ENCODE peak calls at places on chromosomes 6 and 20, in six cellular contexts. J is endodermal cell, D is AG04450, Y is testis, Z is SJSA1, R is adipocyte. C is an unnamed sample.

GRCh38 chr6:31139599-31139998 is 733 bp upstream of the PSORS1C2 start:
- DNase-seq in Y (no peak), J (peak; percentile 86), R (no peak), D (no peak), Z (peak; percentile 47), C (no peak)

GRCh38 chr6:72524011-72524645 is 97.7 kb upstream of the KCNQ5 start:
- DNase-seq in D (no peak), R (no peak), Y (no peak), J (no peak), Z (no peak), C (no peak)

GRCh38 chr6:33841070-33841469 is 37.3 kb upstream of the MLN start:
- DNase-seq in J (no peak), Y (no peak), D (no peak), R (no peak), Z (no peak), C (no peak)

GRCh38 chr20:1813101-1813529 is 82.1 kb upstream of the SIRPA start:
- DNase-seq in R (peak; percentile 85), Y (no peak), Z (peak; percentile 94), D (peak; percentile 90), J (peak; percentile 1), C (no peak)

GRCh38 chr20:41170386-41171105 is 33.2 kb downstream of the PLCG1 start:
- DNase-seq in J (peak; percentile 37), D (no peak), Z (no peak), R (no peak), Y (no peak), C (no peak)

GRCh38 chr20:14612389-14612788 is 275.0 kb upstream of the FLRT3 start:
- DNase-seq in J (no peak), D (no peak), Y (no peak), R (peak; percentile 94), Z (no peak), C (no peak)

GRCh38 chr6:128731249-128732165 is 151.4 kb upstream of the LAMA2 start:
- DNase-seq in Y (no peak), Z (peak; percentile 22), R (peak; percentile 65), D (peak; percentile 27), J (peak; percentile 64), C (peak; percentile 24)

GRCh38 chr6:31042801-31043200 is 32.5 kb downstream of the MUC22 start:
- DNase-seq in J (peak; percentile 89), D (no peak), R (peak; percentile 86), Z (peak; percentile 14), Y (peak; percentile 62), C (peak; percentile 28)

GRCh38 chr20:30485331-30486102 is 771.9 kb upstream of the DEFB115 start:
- DNase-seq in J (peak; percentile 20), Y (no peak), D (no peak), Z (no peak), R (no peak), C (no peak)

GRCh38 chr20:63750807-63751470 is 11.4 kb downstream of the SLC2A4RG start:
- DNase-seq in Y (no peak), Z (no peak), J (peak; percentile 67), R (no peak), D (no peak), C (no peak)

GRCh38 chr6:37922563-37922962 is 103.0 kb downstream of the ZFAND3 start:
- DNase-seq in D (no peak), Z (no peak), Y (no peak), J (no peak), R (no peak), C (no peak)

GRCh38 chr6:28217890-28218289 is 7.2 kb upstream of the ZSCAN9 start:
- DNase-seq in J (no peak), Y (no peak), R (no peak), Z (no peak), D (no peak), C (no peak)

GRCh38 chr6:3247255-3248146 is 11.2 kb upstream of the PSMG4 start:
- DNase-seq in J (peak; percentile 85), Z (peak; percentile 85), D (peak; percentile 87), R (peak; percentile 89), Y (peak; percentile 60), C (peak; percentile 89)

GRCh38 chr6:44473393-44473792 is 85.9 kb downstream of the CDC5L start:
- DNase-seq in Y (peak; percentile 6), R (no peak), Z (no peak), J (peak; percentile 50), D (no peak), C (no peak)

GRCh38 chr20:44006126-44006525 is 91.5 kb downstream of the TOX2 start:
- DNase-seq in Z (no peak), R (no peak), Y (no peak), D (no peak), J (peak; percentile 9), C (no peak)

GRCh38 chr6:41723178-41723935 is 12.1 kb downstream of the TFEB start:
- DNase-seq in R (peak; percentile 97), D (peak; percentile 65), Y (peak; percentile 50), Z (peak; percentile 32), J (peak; percentile 74), C (peak; percentile 70)

GRCh38 chr6:22657341-22657985 is 88.1 kb downstream of the HDGFL1 start:
- DNase-seq in J (no peak), Y (peak; percentile 74), R (peak; percentile 24), Z (no peak), D (no peak), C (no peak)

GRCh38 chr20:38874460-38875169 is 51.6 kb upstream of the FAM83D start:
- DNase-seq in J (no peak), R (no peak), D (no peak), Z (no peak), Y (no peak), C (no peak)

GRCh38 chr6:107330190-107330589 is 129.2 kb downstream of the PDSS2 start:
- DNase-seq in D (no peak), Z (no peak), Y (no peak), J (no peak), R (no peak), C (no peak)

GRCh38 chr6:44653761-44654218 is 266.3 kb downstream of the CDC5L start:
- DNase-seq in D (no peak), J (no peak), Y (no peak), R (no peak), Z (peak; percentile 66), C (no peak)

GRCh38 chr20:48480391-48480790 is 347.4 kb downstream of the PREX1 start:
- DNase-seq in R (no peak), J (no peak), Y (no peak), D (no peak), Z (no peak), C (no peak)

GRCh38 chr20:48474022-48474421 is 353.8 kb downstream of the PREX1 start:
- DNase-seq in D (no peak), J (no peak), Z (no peak), R (no peak), Y (no peak), C (no peak)

GRCh38 chr20:48476854-48477253 is 350.9 kb downstream of the PREX1 start:
- DNase-seq in D (no peak), R (no peak), J (no peak), Z (no peak), Y (no peak), C (no peak)

GRCh38 chr20:48478806-48479550 is 348.8 kb downstream of the PREX1 start:
- DNase-seq in Z (no peak), R (no peak), D (no peak), Y (no peak), J (no peak), C (no peak)

DNA sequence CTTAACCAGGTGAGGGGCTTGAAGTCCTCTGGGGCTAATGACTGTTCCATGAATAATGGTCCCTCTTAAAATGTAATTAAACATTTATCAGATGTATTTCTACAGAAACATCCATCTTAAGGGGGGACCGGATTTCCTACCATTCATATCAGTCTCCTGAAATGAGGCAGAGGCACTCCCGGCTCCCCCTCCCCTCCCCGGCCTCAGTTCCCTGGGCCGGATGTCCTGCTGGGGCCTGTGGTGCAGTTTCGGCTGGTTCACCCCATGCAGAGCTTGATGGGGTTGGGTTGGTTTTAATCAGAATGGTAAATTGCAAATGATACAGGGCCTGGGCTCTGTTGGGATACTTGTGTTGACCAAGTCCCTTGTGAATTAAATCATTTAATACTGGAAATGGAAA is 349.4 kb downstream of the PREX1 start:
- DNase-seq in R (no peak), D (no peak), J (no peak), Y (no peak), Z (no peak), C (no peak)
- H3K27me3 ChIP-seq in R (peaks cover 69% of the 10 kb centered on the region), D (peaks cover 10% of the 10 kb centered on the region), J (peaks cover 33% of the 10 kb centered on the region), Y (no peaks in the 10 kb centered on the region), Z (peaks cover 62% of the 10 kb centered on the region), C (peaks cover 45% of the 10 kb centered on the region)

GRCh38 chr20:45920795-45921617 is 9.1 kb upstream of the PLTP start:
- DNase-seq in R (no peak), J (no peak), D (no peak), Y (no peak), Z (no peak), C (no peak)
- H3K4me3 ChIP-seq in R (no peak overlapping the region), J (no peak overlapping the region), D (no peak overlapping the region), Y (no peak overlapping the region), Z (no peak overlapping the region), C (no peak overlapping the region)

GRCh38 chr20:25088267-25088666 is 6.3 kb upstream of the VSX1 start:
- DNase-seq in Y (no peak), Z (no peak), J (no peak), R (no peak), D (no peak), C (no peak)
- H3K27me3 ChIP-seq in Y (no peaks in the 10 kb centered on the region), Z (peaks cover 25% of the 10 kb centered on the region), J (peaks cover 76% of the 10 kb centered on the region), R (peaks cover 82% of the 10 kb centered on the region), D (peaks cover 45% of the 10 kb centered on the region), C (peaks cover 32% of the 10 kb centered on the region)

DNA sequence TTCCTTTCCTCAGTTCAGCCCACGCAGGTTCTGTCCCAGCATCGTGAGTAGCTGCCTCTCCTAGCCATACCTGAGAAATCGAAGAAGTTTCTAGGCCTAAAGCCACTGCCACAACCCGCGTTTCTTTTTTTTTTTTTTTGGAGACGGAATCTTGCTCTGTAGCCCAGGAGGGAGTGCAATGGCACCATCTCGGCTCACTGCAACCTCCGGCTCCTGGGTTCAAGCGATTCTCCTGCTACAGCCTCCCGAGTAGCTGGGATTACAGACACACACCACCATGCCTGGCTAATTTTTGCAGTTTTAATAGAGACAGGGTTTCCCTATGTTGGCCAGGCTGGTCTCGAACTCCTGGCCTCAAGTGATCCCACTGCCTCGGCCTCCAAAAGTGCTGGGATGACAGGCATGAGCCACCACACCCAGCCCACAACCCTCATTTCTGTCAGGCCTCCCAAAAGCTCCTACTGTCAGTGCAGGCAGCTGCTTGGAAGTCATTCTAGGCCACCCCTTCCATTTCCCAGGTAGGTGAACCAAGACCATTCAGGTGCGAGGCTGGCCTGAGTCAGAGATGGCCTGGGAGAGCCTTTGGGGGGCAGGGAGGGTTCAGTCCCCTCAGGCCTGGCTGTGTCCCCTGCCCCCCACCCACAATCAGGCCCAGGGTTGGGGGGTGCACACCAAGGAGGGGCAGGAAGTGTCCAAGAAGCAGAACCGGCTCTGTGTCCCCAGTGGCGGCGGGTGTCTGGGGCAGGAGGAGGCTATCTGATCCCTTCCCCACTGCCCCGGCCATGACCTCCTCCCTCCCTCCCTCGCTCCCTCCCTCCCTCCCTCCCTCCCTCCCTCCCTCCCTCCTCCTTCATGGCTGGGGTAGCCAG is 47.2 kb downstream of the NOL4L start:
- DNase-seq in R (no peak), J (peak; percentile 74), Z (no peak), D (no peak), Y (no peak), C (no peak)
- H3K4me3 ChIP-seq in R (no peak overlapping the region), J (no peak overlapping the region), Z (no peak overlapping the region), D (no peak overlapping the region), Y (no peak overlapping the region), C (no peak overlapping the region)